ENCODE peak calls at places on chromosome 3, in five cellular contexts. Y, L, M, B and H are unnamed samples.

GRCh38 chr3:11903447-11903846 is 56.8 kb upstream of the TAMM41 start:
- DNase-seq in B (no peak), M (no peak), Y (no peak), L (no peak), H (no peak)

GRCh38 chr3:193816656-193817311 is 223.8 kb downstream of the OPA1 start:
- DNase-seq in L (no peak), Y (peak), M (no peak), B (peak), H (no peak)

GRCh38 chr3:153000325-153000724 is 161.7 kb upstream of the RAP2B start:
- DNase-seq in Y (no peak), L (no peak), B (no peak), M (no peak), H (no peak)

GRCh38 chr3:153295906-153296305 is 133.9 kb downstream of the RAP2B start:
- DNase-seq in L (no peak), Y (peak), B (no peak), M (no peak), H (no peak)

GRCh38 chr3:29976871-29977270 is 629.5 kb upstream of the TGFBR2 start:
- DNase-seq in Y (no peak), L (no peak), M (no peak), B (no peak), H (no peak)

GRCh38 chr3:165446555-165446954 is 250.4 kb upstream of the SLITRK3 start:
- DNase-seq in L (no peak), Y (no peak), M (no peak), B (no peak), H (no peak)

GRCh38 chr3:129016725-129017530 is 15.8 kb downstream of the EFCC1 start:
- DNase-seq in B (no peak), M (no peak), L (no peak), Y (peak), H (no peak)

GRCh38 chr3:41216422-41216821 is 17.1 kb downstream of the CTNNB1 start:
- DNase-seq in L (no peak), Y (no peak), M (no peak), B (no peak), H (no peak)

GRCh38 chr3:65039754-65040210 is 352.0 kb upstream of the ADAMTS9 start:
- DNase-seq in Y (no peak), M (no peak), B (peak), L (no peak), H (peak)

DNA sequence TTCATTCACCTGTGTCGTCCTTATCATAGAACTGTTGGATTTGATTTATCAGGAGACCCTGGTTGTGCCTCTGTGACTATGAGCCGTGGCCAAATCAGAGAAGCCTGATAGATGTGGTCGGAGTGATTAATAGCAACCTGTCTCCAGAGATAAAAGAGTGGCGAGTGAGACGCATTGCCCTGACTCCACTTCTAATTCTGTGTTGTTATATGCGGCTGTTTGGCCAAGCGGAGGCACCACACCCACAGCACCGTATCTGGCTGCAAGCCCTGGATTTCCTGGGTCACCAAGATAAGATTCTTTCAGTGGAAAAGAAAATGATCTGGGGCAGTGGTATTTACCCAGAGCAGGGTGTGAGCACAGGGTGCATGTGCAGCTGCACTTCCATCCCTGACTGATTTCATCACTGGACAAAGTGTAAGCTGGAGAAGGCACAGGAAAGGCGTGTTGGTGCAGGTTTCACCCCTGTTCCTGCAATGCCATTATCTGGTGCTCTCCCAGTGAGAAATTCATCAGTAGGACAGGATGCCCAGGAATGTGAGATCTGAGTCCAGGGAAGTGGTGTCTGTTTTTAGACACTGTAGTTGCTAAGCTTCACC is 84.7 kb downstream of the CD47 start:
- DNase-seq in B (peak), M (peak), L (no peak), Y (no peak), H (peak)
- TF ChIP-seq CTCF in B (no peak), M (no peak), L (no peak), Y (no peak), H (no peak)

GRCh38 chr3:39146083-39146501 is 7.3 kb downstream of the CSRNP1 start:
- DNase-seq in L (no peak), M (no peak), B (no peak), Y (no peak), H (no peak)
- TF ChIP-seq CTCF in L (no peak), M (no peak), B (no peak), Y (no peak), H (no peak)

GRCh38 chr3:56342475-56342874 is 125.8 kb downstream of the ERC2 start:
- DNase-seq in B (no peak), Y (no peak), L (no peak), M (peak), H (peak)

GRCh38 chr3:56351496-56351895 is 116.8 kb downstream of the ERC2 start:
- DNase-seq in L (no peak), B (no peak), M (no peak), Y (no peak), H (no peak)

DNA sequence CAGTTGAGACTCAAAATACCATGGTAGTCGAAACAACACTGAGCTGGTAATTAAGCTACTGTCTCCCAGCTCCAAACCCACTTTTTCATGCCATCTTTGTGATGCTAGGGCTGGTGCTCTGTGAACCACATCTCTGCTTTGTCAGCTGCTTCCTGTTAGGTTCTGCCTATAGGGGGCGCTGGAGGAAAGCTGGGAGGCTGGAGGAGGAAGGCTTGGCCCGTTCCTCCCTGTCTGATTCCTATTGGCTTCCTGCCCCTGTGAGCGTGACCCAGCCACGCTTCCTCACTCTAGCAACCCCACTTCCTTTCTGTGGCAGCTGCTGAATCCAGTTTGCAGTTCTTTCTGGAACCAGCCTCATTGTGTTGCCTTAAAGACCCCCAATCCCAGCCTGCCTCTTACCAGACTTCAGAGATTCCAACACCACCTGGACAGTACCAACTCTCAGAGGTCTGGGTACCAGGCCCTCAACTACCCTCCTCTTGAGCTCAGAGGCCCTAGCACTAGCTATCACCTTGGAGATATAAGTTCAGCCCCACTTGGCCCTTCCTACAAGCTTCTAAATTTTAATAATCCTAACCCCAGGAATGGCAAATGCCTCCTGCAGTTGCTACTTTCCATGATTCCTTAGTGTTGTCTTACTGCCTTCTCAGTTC is 120.9 kb downstream of the ERC2 start:
- DNase-seq in M (peak), B (peak), L (no peak), Y (no peak), H (peak)
- TF ChIP-seq CTCF in M (peak), B (peak), L (no peak), Y (no peak), H (no peak)

DNA sequence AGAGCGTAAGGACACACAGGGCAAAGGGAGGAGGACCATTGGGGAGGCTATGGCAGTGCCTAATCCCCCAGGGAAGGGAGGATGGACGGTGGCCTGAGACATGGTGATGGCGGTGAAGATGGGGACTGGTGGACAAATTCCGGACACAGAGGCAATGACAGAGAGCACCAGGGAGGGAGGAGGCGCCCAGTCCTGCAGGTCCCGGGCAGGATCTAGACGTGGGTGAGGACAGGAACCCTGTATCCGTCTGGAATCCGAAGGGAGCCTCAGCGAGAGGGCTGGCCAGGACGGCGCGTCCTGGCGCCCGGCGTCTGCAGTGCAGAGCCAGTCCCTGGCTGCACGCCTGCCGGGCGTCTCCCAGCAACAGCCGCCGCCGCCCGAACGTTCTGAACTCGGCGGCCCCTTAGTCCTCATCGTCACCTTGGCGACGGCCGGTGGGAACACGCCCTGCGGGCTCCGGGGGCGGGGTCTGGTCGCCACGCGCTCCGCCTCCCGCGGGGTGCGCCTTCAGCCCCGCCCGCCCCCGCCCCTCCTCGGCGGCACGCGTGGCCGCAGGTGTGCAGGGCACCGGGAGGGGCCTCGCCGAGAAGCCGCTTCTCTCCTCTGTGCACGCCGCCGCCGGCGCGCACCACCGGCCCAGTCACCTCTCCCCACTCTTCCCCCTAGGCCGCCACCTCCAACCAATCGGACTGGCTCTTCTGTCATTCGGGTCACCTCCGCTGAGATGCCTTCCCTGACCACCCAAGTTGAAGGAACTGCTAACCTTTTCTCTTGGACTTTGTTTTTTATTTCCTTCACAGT is 11.6 kb downstream of the XIRP1 start:
- DNase-seq in M (peak), Y (peak), L (peak), B (peak), H (peak)
- TF ChIP-seq CTCF in M (peak), Y (peak), L (no peak), B (no peak), H (no peak)

GRCh38 chr3:43759297-43759782 is 68.6 kb downstream of the ABHD5 start:
- DNase-seq in L (no peak), B (peak), M (peak), Y (peak), H (peak)
- TF ChIP-seq CTCF in L (no peak), B (peak), M (peak), Y (peak), H (no peak)

GRCh38 chr3:39637807-39638206 is 170.3 kb downstream of the MOBP start:
- DNase-seq in B (peak), M (peak), Y (peak), L (no peak), H (peak)
- TF ChIP-seq CTCF in B (no peak), M (peak), Y (peak), L (no peak), H (peak)

DNA sequence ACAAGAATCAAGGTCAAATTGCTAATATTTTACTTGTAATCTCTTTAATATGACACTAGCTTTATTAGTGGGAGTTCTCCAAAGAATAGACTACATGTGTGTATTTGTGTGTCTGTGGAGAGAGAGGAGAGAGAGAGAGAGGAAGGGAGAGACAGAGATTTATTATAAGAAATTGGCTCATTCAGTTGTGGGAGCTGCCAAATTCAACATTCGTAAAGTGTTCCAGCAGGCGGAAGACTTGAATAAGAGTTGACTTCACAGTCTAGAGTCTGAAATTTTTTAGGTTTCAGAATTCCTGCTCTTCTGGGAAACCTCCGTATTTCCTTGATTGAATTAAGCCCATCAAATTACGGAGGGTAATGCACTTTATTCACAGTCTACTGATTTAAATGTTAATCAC is 4.7 kb upstream of the CLDN1 start:
- DNase-seq in M (no peak), Y (peak), B (no peak), L (no peak), H (no peak)
- TF ChIP-seq CTCF in M (no peak), Y (no peak), B (no peak), L (no peak), H (no peak)

GRCh38 chr3:52056521-52056967 is at the start of gene DUSP7:
- DNase-seq in L (no peak), M (no peak), Y (peak), B (peak), H (peak)
- TF ChIP-seq CTCF in L (no peak), M (no peak), Y (no peak), B (no peak), H (no peak)